ENCODE peak calls at places on chromosomes 1 and 21, in seven cellular contexts. One of them, this sample, is unnamed.

GRCh38 chr1:211619033-211619996 is 40.4 kb upstream of the SLC30A1 start:
- DNase-seq in NCI-H1694 treated with DMSO at 0.1 percent for 48 hours: no peak
- DNase-seq in small intestine: peak
- DNase-seq in heart left ventricle: no peak
- DNase-seq in HEK293T: no peak
- DNase-seq in frontal cortex: no peak
- DNase-seq in thoracic aorta: no peak
- DNase-seq in this sample: peak

GRCh38 chr1:171898956-171899355 is 57.7 kb downstream of the DNM3 start:
- DNase-seq in heart left ventricle: no peak
- DNase-seq in thoracic aorta: no peak
- DNase-seq in NCI-H1694 treated with DMSO at 0.1 percent for 48 hours: no peak
- DNase-seq in frontal cortex: peak
- DNase-seq in small intestine: no peak
- DNase-seq in HEK293T: peak
- DNase-seq in this sample: no peak

GRCh38 chr1:232012773-232013386 is 386.3 kb downstream of the DISC1 start:
- DNase-seq in thoracic aorta: no peak
- DNase-seq in frontal cortex: no peak
- DNase-seq in heart left ventricle: peak
- DNase-seq in NCI-H1694 treated with DMSO at 0.1 percent for 48 hours: no peak
- DNase-seq in small intestine: peak
- DNase-seq in HEK293T: no peak
- DNase-seq in this sample: no peak

GRCh38 chr1:97989094-97989680 is 68.4 kb upstream of the DPYD start:
- DNase-seq in small intestine: no peak
- DNase-seq in heart left ventricle: no peak
- DNase-seq in thoracic aorta: no peak
- DNase-seq in HEK293T: no peak
- DNase-seq in NCI-H1694 treated with DMSO at 0.1 percent for 48 hours: no peak
- DNase-seq in frontal cortex: no peak
- DNase-seq in this sample: no peak

GRCh38 chr1:9413143-9413876 is 120.6 kb downstream of the SPSB1 start:
- DNase-seq in heart left ventricle: peak
- DNase-seq in thoracic aorta: peak
- DNase-seq in small intestine: peak
- DNase-seq in frontal cortex: no peak
- DNase-seq in NCI-H1694 treated with DMSO at 0.1 percent for 48 hours: no peak
- DNase-seq in HEK293T: no peak
- DNase-seq in this sample: no peak

GRCh38 chr21:32727478-32727727 is 410 bp downstream of the SYNJ1 start:
- DNase-seq in NCI-H1694 treated with DMSO at 0.1 percent for 48 hours: no peak
- DNase-seq in thoracic aorta: no peak
- DNase-seq in small intestine: no peak
- DNase-seq in frontal cortex: peak
- DNase-seq in HEK293T: no peak
- DNase-seq in heart left ventricle: no peak
- DNase-seq in this sample: no peak

GRCh38 chr1:106944721-106945120 is 111.8 kb upstream of the PRMT6 start:
- DNase-seq in thoracic aorta: no peak
- DNase-seq in HEK293T: no peak
- DNase-seq in small intestine: no peak
- DNase-seq in NCI-H1694 treated with DMSO at 0.1 percent for 48 hours: no peak
- DNase-seq in frontal cortex: no peak
- DNase-seq in heart left ventricle: no peak
- DNase-seq in this sample: no peak

GRCh38 chr21:39175154-39175553 is 8.1 kb downstream of the PSMG1 start:
- DNase-seq in NCI-H1694 treated with DMSO at 0.1 percent for 48 hours: peak
- DNase-seq in HEK293T: no peak
- DNase-seq in thoracic aorta: no peak
- DNase-seq in small intestine: no peak
- DNase-seq in frontal cortex: no peak
- DNase-seq in heart left ventricle: no peak
- DNase-seq in this sample: no peak

GRCh38 chr1:168552961-168553360 is 9.2 kb upstream of the XCL2 start:
- DNase-seq in HEK293T: no peak
- DNase-seq in small intestine: no peak
- DNase-seq in thoracic aorta: no peak
- DNase-seq in NCI-H1694 treated with DMSO at 0.1 percent for 48 hours: no peak
- DNase-seq in frontal cortex: no peak
- DNase-seq in heart left ventricle: no peak
- DNase-seq in this sample: no peak

GRCh38 chr1:237120683-237121082 is 78.7 kb downstream of the RYR2 start:
- DNase-seq in frontal cortex: no peak
- DNase-seq in heart left ventricle: no peak
- DNase-seq in HEK293T: no peak
- DNase-seq in NCI-H1694 treated with DMSO at 0.1 percent for 48 hours: no peak
- DNase-seq in small intestine: no peak
- DNase-seq in thoracic aorta: no peak
- DNase-seq in this sample: no peak

GRCh38 chr1:201530741-201531521 is 8.0 kb upstream of the NAV1 start:
- DNase-seq in HEK293T: peak
- DNase-seq in small intestine: peak
- DNase-seq in NCI-H1694 treated with DMSO at 0.1 percent for 48 hours: peak
- DNase-seq in heart left ventricle: peak
- DNase-seq in frontal cortex: peak
- DNase-seq in thoracic aorta: no peak
- DNase-seq in this sample: peak

GRCh38 chr1:47894718-47895393 is 102.3 kb downstream of the TRABD2B start:
- DNase-seq in small intestine: peak
- DNase-seq in heart left ventricle: no peak
- DNase-seq in frontal cortex: no peak
- DNase-seq in thoracic aorta: no peak
- DNase-seq in HEK293T: no peak
- DNase-seq in NCI-H1694 treated with DMSO at 0.1 percent for 48 hours: no peak
- DNase-seq in this sample: no peak

GRCh38 chr1:48753293-48753692 is 23.4 kb downstream of the BEND5 start:
- DNase-seq in NCI-H1694 treated with DMSO at 0.1 percent for 48 hours: no peak
- DNase-seq in thoracic aorta: no peak
- DNase-seq in heart left ventricle: no peak
- DNase-seq in small intestine: no peak
- DNase-seq in HEK293T: no peak
- DNase-seq in frontal cortex: no peak
- DNase-seq in this sample: no peak

GRCh38 chr1:56255516-56256181 is 323.7 kb downstream of the PLPP3 start:
- DNase-seq in NCI-H1694 treated with DMSO at 0.1 percent for 48 hours: no peak
- DNase-seq in HEK293T: no peak
- DNase-seq in frontal cortex: no peak
- DNase-seq in thoracic aorta: peak
- DNase-seq in small intestine: no peak
- DNase-seq in heart left ventricle: peak
- DNase-seq in this sample: no peak

GRCh38 chr21:40841524-40842196 is 5.3 kb downstream of the DSCAM start:
- DNase-seq in NCI-H1694 treated with DMSO at 0.1 percent for 48 hours: peak
- DNase-seq in thoracic aorta: no peak
- DNase-seq in heart left ventricle: peak
- DNase-seq in HEK293T: no peak
- DNase-seq in frontal cortex: peak
- DNase-seq in small intestine: peak
- DNase-seq in this sample: no peak

GRCh38 chr1:212437179-212437798 is 4.6 kb downstream of the NENF start:
- DNase-seq in thoracic aorta: no peak
- DNase-seq in small intestine: no peak
- DNase-seq in NCI-H1694 treated with DMSO at 0.1 percent for 48 hours: no peak
- DNase-seq in frontal cortex: no peak
- DNase-seq in heart left ventricle: no peak
- DNase-seq in HEK293T: no peak
- DNase-seq in this sample: peak

GRCh38 chr21:29185172-29185571 is 54.7 kb downstream of the MAP3K7CL start:
- DNase-seq in frontal cortex: no peak
- DNase-seq in heart left ventricle: no peak
- DNase-seq in thoracic aorta: no peak
- DNase-seq in small intestine: no peak
- DNase-seq in NCI-H1694 treated with DMSO at 0.1 percent for 48 hours: no peak
- DNase-seq in HEK293T: no peak
- DNase-seq in this sample: no peak

GRCh38 chr1:248622491-248623106 is 12.3 kb downstream of the OR2T11 start:
- DNase-seq in small intestine: peak
- DNase-seq in thoracic aorta: no peak
- DNase-seq in HEK293T: peak
- DNase-seq in heart left ventricle: no peak
- DNase-seq in frontal cortex: no peak
- DNase-seq in NCI-H1694 treated with DMSO at 0.1 percent for 48 hours: peak
- DNase-seq in this sample: peak

GRCh38 chr1:205950280-205950679 is 7.0 kb upstream of the SLC26A9 start:
- DNase-seq in frontal cortex: no peak
- DNase-seq in NCI-H1694 treated with DMSO at 0.1 percent for 48 hours: no peak
- DNase-seq in HEK293T: no peak
- DNase-seq in heart left ventricle: no peak
- DNase-seq in thoracic aorta: no peak
- DNase-seq in small intestine: no peak
- DNase-seq in this sample: no peak

GRCh38 chr1:55589656-55590297 is 374.6 kb upstream of the USP24 start:
- DNase-seq in NCI-H1694 treated with DMSO at 0.1 percent for 48 hours: no peak
- DNase-seq in HEK293T: no peak
- DNase-seq in thoracic aorta: peak
- DNase-seq in frontal cortex: no peak
- DNase-seq in small intestine: no peak
- DNase-seq in heart left ventricle: no peak
- DNase-seq in this sample: no peak

GRCh38 chr1:63877816-63878215 is 104.0 kb downstream of the ROR1 start:
- DNase-seq in frontal cortex: no peak
- DNase-seq in thoracic aorta: no peak
- DNase-seq in heart left ventricle: no peak
- DNase-seq in NCI-H1694 treated with DMSO at 0.1 percent for 48 hours: no peak
- DNase-seq in HEK293T: no peak
- DNase-seq in small intestine: no peak
- DNase-seq in this sample: no peak

GRCh38 chr21:44989943-44990780 is 50.3 kb downstream of the SLX9 start:
- DNase-seq in heart left ventricle: peak
- DNase-seq in NCI-H1694 treated with DMSO at 0.1 percent for 48 hours: no peak
- DNase-seq in small intestine: no peak
- DNase-seq in HEK293T: no peak
- DNase-seq in thoracic aorta: no peak
- DNase-seq in frontal cortex: no peak
- DNase-seq in this sample: no peak

GRCh38 chr1:109383087-109383779 is 14.5 kb downstream of the SORT1 start:
- DNase-seq in thoracic aorta: no peak
- DNase-seq in NCI-H1694 treated with DMSO at 0.1 percent for 48 hours: no peak
- DNase-seq in small intestine: no peak
- DNase-seq in heart left ventricle: no peak
- DNase-seq in frontal cortex: no peak
- DNase-seq in HEK293T: no peak
- DNase-seq in this sample: no peak

GRCh38 chr1:62784509-62785365 is 805 bp downstream of the ATG4C start:
- DNase-seq in frontal cortex: peak
- DNase-seq in heart left ventricle: no peak
- DNase-seq in HEK293T: no peak
- DNase-seq in small intestine: peak
- DNase-seq in thoracic aorta: no peak
- DNase-seq in NCI-H1694 treated with DMSO at 0.1 percent for 48 hours: peak
- DNase-seq in this sample: peak

GRCh38 chr1:218498061-218498938 is 153.2 kb downstream of the TGFB2 start:
- DNase-seq in frontal cortex: no peak
- DNase-seq in small intestine: no peak
- DNase-seq in NCI-H1694 treated with DMSO at 0.1 percent for 48 hours: no peak
- DNase-seq in heart left ventricle: no peak
- DNase-seq in thoracic aorta: no peak
- DNase-seq in HEK293T: no peak
- DNase-seq in this sample: no peak

GRCh38 chr1:14314032-14314431 is 284.5 kb upstream of the KAZN start:
- DNase-seq in frontal cortex: no peak
- DNase-seq in small intestine: no peak
- DNase-seq in thoracic aorta: no peak
- DNase-seq in NCI-H1694 treated with DMSO at 0.1 percent for 48 hours: no peak
- DNase-seq in heart left ventricle: no peak
- DNase-seq in HEK293T: no peak
- DNase-seq in this sample: no peak

GRCh38 chr1:200275415-200275814 is 134.4 kb downstream of the ZNF281 start:
- DNase-seq in HEK293T: no peak
- DNase-seq in heart left ventricle: no peak
- DNase-seq in frontal cortex: no peak
- DNase-seq in small intestine: peak
- DNase-seq in NCI-H1694 treated with DMSO at 0.1 percent for 48 hours: no peak
- DNase-seq in thoracic aorta: no peak
- DNase-seq in this sample: peak

GRCh38 chr1:61121631-61122030 is 39.3 kb downstream of the NFIA start:
- DNase-seq in NCI-H1694 treated with DMSO at 0.1 percent for 48 hours: no peak
- DNase-seq in HEK293T: no peak
- DNase-seq in thoracic aorta: no peak
- DNase-seq in small intestine: no peak
- DNase-seq in heart left ventricle: no peak
- DNase-seq in frontal cortex: no peak
- DNase-seq in this sample: no peak

GRCh38 chr1:55277377-55278130 is 62.4 kb upstream of the USP24 start:
- DNase-seq in HEK293T: peak
- DNase-seq in heart left ventricle: peak
- DNase-seq in frontal cortex: peak
- DNase-seq in NCI-H1694 treated with DMSO at 0.1 percent for 48 hours: peak
- DNase-seq in small intestine: peak
- DNase-seq in thoracic aorta: peak
- DNase-seq in this sample: peak

GRCh38 chr1:15413563-15414449 is 4.1 kb downstream of the EFHD2 start:
- DNase-seq in small intestine: peak
- DNase-seq in thoracic aorta: no peak
- DNase-seq in frontal cortex: no peak
- DNase-seq in heart left ventricle: no peak
- DNase-seq in NCI-H1694 treated with DMSO at 0.1 percent for 48 hours: no peak
- DNase-seq in HEK293T: no peak
- DNase-seq in this sample: no peak

GRCh38 chr21:42479582-42479981 is 16.4 kb downstream of the RSPH1 start:
- DNase-seq in HEK293T: no peak
- DNase-seq in heart left ventricle: no peak
- DNase-seq in thoracic aorta: no peak
- DNase-seq in NCI-H1694 treated with DMSO at 0.1 percent for 48 hours: no peak
- DNase-seq in frontal cortex: no peak
- DNase-seq in small intestine: no peak
- DNase-seq in this sample: no peak

GRCh38 chr1:32205401-32206370 is at the start of gene IQCC:
- DNase-seq in small intestine: peak
- DNase-seq in NCI-H1694 treated with DMSO at 0.1 percent for 48 hours: peak
- DNase-seq in heart left ventricle: peak
- DNase-seq in frontal cortex: peak
- DNase-seq in HEK293T: peak
- DNase-seq in thoracic aorta: peak
- DNase-seq in this sample: peak

GRCh38 chr1:93661829-93662474 is 19.7 kb downstream of the BCAR3 start:
- DNase-seq in frontal cortex: no peak
- DNase-seq in small intestine: no peak
- DNase-seq in NCI-H1694 treated with DMSO at 0.1 percent for 48 hours: no peak
- DNase-seq in heart left ventricle: no peak
- DNase-seq in thoracic aorta: no peak
- DNase-seq in HEK293T: no peak
- DNase-seq in this sample: peak

GRCh38 chr1:156268336-156268735 is 14.3 kb downstream of the SMG5 start:
- DNase-seq in NCI-H1694 treated with DMSO at 0.1 percent for 48 hours: no peak
- DNase-seq in heart left ventricle: no peak
- DNase-seq in small intestine: no peak
- DNase-seq in thoracic aorta: no peak
- DNase-seq in frontal cortex: no peak
- DNase-seq in HEK293T: no peak
- DNase-seq in this sample: no peak

GRCh38 chr1:164699815-164700491 is 141.0 kb downstream of the PBX1 start:
- DNase-seq in small intestine: no peak
- DNase-seq in thoracic aorta: no peak
- DNase-seq in NCI-H1694 treated with DMSO at 0.1 percent for 48 hours: no peak
- DNase-seq in frontal cortex: no peak
- DNase-seq in HEK293T: no peak
- DNase-seq in heart left ventricle: no peak
- DNase-seq in this sample: no peak

GRCh38 chr21:24200052-24200451 is 1407.2 kb downstream of the MRPL39 start:
- DNase-seq in heart left ventricle: no peak
- DNase-seq in frontal cortex: no peak
- DNase-seq in HEK293T: no peak
- DNase-seq in NCI-H1694 treated with DMSO at 0.1 percent for 48 hours: no peak
- DNase-seq in thoracic aorta: no peak
- DNase-seq in small intestine: no peak
- DNase-seq in this sample: no peak

GRCh38 chr1:154423303-154423987 is 18.3 kb downstream of the IL6R start:
- DNase-seq in frontal cortex: peak
- DNase-seq in NCI-H1694 treated with DMSO at 0.1 percent for 48 hours: no peak
- DNase-seq in HEK293T: no peak
- DNase-seq in small intestine: no peak
- DNase-seq in heart left ventricle: no peak
- DNase-seq in thoracic aorta: no peak
- DNase-seq in this sample: no peak

GRCh38 chr1:43835141-43836021 is 98.2 kb upstream of the ARTN start:
- DNase-seq in NCI-H1694 treated with DMSO at 0.1 percent for 48 hours: no peak
- DNase-seq in heart left ventricle: no peak
- DNase-seq in small intestine: no peak
- DNase-seq in frontal cortex: no peak
- DNase-seq in thoracic aorta: no peak
- DNase-seq in HEK293T: no peak
- DNase-seq in this sample: peak